ENCODE peak calls at places on chromosomes 3 and 15, in seven cellular contexts. One of them, this sample, is unnamed.

GRCh38 chr15:84734794-84735479 is 13.5 kb upstream of the ZNF592 start:
- DNase-seq in Peyer's patch: peak
- DNase-seq in neural progenitor cell: peak
- DNase-seq in foreskin fibroblast: no peak
- DNase-seq in fibroblast of villous mesenchyme: peak
- DNase-seq in right atrium auricular region: no peak
- DNase-seq in heart right ventricle: no peak
- DNase-seq in this sample: no peak

GRCh38 chr3:187368251-187368733 is at the start of gene RTP4:
- DNase-seq in Peyer's patch: no peak
- DNase-seq in neural progenitor cell: no peak
- DNase-seq in foreskin fibroblast: peak
- DNase-seq in fibroblast of villous mesenchyme: peak
- DNase-seq in right atrium auricular region: no peak
- DNase-seq in heart right ventricle: no peak
- DNase-seq in this sample: no peak

GRCh38 chr15:39699531-39700110 is 83.0 kb downstream of the FSIP1 start:
- DNase-seq in Peyer's patch: no peak
- DNase-seq in neural progenitor cell: no peak
- DNase-seq in foreskin fibroblast: no peak
- DNase-seq in fibroblast of villous mesenchyme: no peak
- DNase-seq in right atrium auricular region: no peak
- DNase-seq in heart right ventricle: no peak
- DNase-seq in this sample: no peak

GRCh38 chr15:72288796-72289596 is 16.6 kb upstream of the PARP6 start:
- DNase-seq in Peyer's patch: no peak
- DNase-seq in neural progenitor cell: no peak
- DNase-seq in foreskin fibroblast: no peak
- DNase-seq in fibroblast of villous mesenchyme: no peak
- DNase-seq in right atrium auricular region: no peak
- DNase-seq in heart right ventricle: no peak
- DNase-seq in this sample: no peak

GRCh38 chr3:86929046-86929445 is 61.9 kb downstream of the VGLL3 start:
- DNase-seq in Peyer's patch: no peak
- DNase-seq in neural progenitor cell: no peak
- DNase-seq in foreskin fibroblast: peak
- DNase-seq in fibroblast of villous mesenchyme: no peak
- DNase-seq in right atrium auricular region: no peak
- DNase-seq in heart right ventricle: no peak
- DNase-seq in this sample: no peak

GRCh38 chr3:32278714-32279113 is 40.2 kb downstream of the CMTM8 start:
- DNase-seq in Peyer's patch: no peak
- DNase-seq in neural progenitor cell: no peak
- DNase-seq in foreskin fibroblast: peak
- DNase-seq in fibroblast of villous mesenchyme: no peak
- DNase-seq in right atrium auricular region: no peak
- DNase-seq in heart right ventricle: no peak
- DNase-seq in this sample: no peak

GRCh38 chr3:150293401-150294001 is 114.6 kb upstream of the TSC22D2 start:
- DNase-seq in Peyer's patch: no peak
- DNase-seq in neural progenitor cell: no peak
- DNase-seq in foreskin fibroblast: peak
- DNase-seq in fibroblast of villous mesenchyme: peak
- DNase-seq in right atrium auricular region: no peak
- DNase-seq in heart right ventricle: no peak
- DNase-seq in this sample: peak

GRCh38 chr15:77143191-77143590 is 72.3 kb upstream of the TSPAN3 start:
- DNase-seq in Peyer's patch: no peak
- DNase-seq in neural progenitor cell: no peak
- DNase-seq in foreskin fibroblast: no peak
- DNase-seq in fibroblast of villous mesenchyme: no peak
- DNase-seq in right atrium auricular region: no peak
- DNase-seq in heart right ventricle: no peak
- DNase-seq in this sample: no peak

GRCh38 chr3:54986294-54986693 is 58.4 kb upstream of the LRTM1 start:
- DNase-seq in Peyer's patch: no peak
- DNase-seq in neural progenitor cell: no peak
- DNase-seq in foreskin fibroblast: no peak
- DNase-seq in fibroblast of villous mesenchyme: no peak
- DNase-seq in right atrium auricular region: no peak
- DNase-seq in heart right ventricle: no peak
- DNase-seq in this sample: no peak

GRCh38 chr15:63339836-63340235 is 41.8 kb downstream of the CA12 start:
- DNase-seq in Peyer's patch: no peak
- DNase-seq in neural progenitor cell: no peak
- DNase-seq in foreskin fibroblast: no peak
- DNase-seq in fibroblast of villous mesenchyme: no peak
- DNase-seq in right atrium auricular region: no peak
- DNase-seq in heart right ventricle: no peak
- DNase-seq in this sample: no peak

GRCh38 chr15:71725215-71725955 is 85.0 kb upstream of the NR2E3 start:
- DNase-seq in Peyer's patch: no peak
- DNase-seq in neural progenitor cell: no peak
- DNase-seq in foreskin fibroblast: peak
- DNase-seq in fibroblast of villous mesenchyme: peak
- DNase-seq in right atrium auricular region: no peak
- DNase-seq in heart right ventricle: no peak
- DNase-seq in this sample: no peak

GRCh38 chr15:34064443-34064842 is 25.4 kb upstream of the AVEN start:
- DNase-seq in Peyer's patch: no peak
- DNase-seq in neural progenitor cell: no peak
- DNase-seq in foreskin fibroblast: no peak
- DNase-seq in fibroblast of villous mesenchyme: no peak
- DNase-seq in right atrium auricular region: no peak
- DNase-seq in heart right ventricle: no peak
- DNase-seq in this sample: no peak

GRCh38 chr15:61518191-61518950 is 289.3 kb upstream of the RORA start:
- DNase-seq in Peyer's patch: no peak
- DNase-seq in neural progenitor cell: peak
- DNase-seq in foreskin fibroblast: no peak
- DNase-seq in fibroblast of villous mesenchyme: peak
- DNase-seq in right atrium auricular region: no peak
- DNase-seq in heart right ventricle: no peak
- DNase-seq in this sample: no peak

GRCh38 chr3:12759097-12759679 is at the start of gene TMEM40:
- DNase-seq in Peyer's patch: no peak
- DNase-seq in neural progenitor cell: no peak
- DNase-seq in foreskin fibroblast: no peak
- DNase-seq in fibroblast of villous mesenchyme: no peak
- DNase-seq in right atrium auricular region: no peak
- DNase-seq in heart right ventricle: no peak
- DNase-seq in this sample: no peak

GRCh38 chr15:99956820-99957641 is 223.8 kb upstream of the LYSMD4 start:
- DNase-seq in Peyer's patch: no peak
- DNase-seq in neural progenitor cell: no peak
- DNase-seq in foreskin fibroblast: no peak
- DNase-seq in fibroblast of villous mesenchyme: no peak
- DNase-seq in right atrium auricular region: peak
- DNase-seq in heart right ventricle: no peak
- DNase-seq in this sample: no peak

GRCh38 chr3:107222927-107223326 is 154.3 kb upstream of the CCDC54 start:
- DNase-seq in Peyer's patch: no peak
- DNase-seq in neural progenitor cell: no peak
- DNase-seq in foreskin fibroblast: peak
- DNase-seq in fibroblast of villous mesenchyme: peak
- DNase-seq in right atrium auricular region: no peak
- DNase-seq in heart right ventricle: no peak
- DNase-seq in this sample: peak

GRCh38 chr3:50675179-50676030 is 678 bp downstream of the DOCK3 start:
- DNase-seq in Peyer's patch: peak
- DNase-seq in neural progenitor cell: peak
- DNase-seq in foreskin fibroblast: no peak
- DNase-seq in fibroblast of villous mesenchyme: no peak
- DNase-seq in right atrium auricular region: peak
- DNase-seq in heart right ventricle: peak
- DNase-seq in this sample: no peak

GRCh38 chr15:68658151-68658550 is 79.4 kb downstream of the CORO2B start:
- DNase-seq in Peyer's patch: no peak
- DNase-seq in neural progenitor cell: no peak
- DNase-seq in foreskin fibroblast: no peak
- DNase-seq in fibroblast of villous mesenchyme: no peak
- DNase-seq in right atrium auricular region: no peak
- DNase-seq in heart right ventricle: peak
- DNase-seq in this sample: no peak

GRCh38 chr3:11944052-11944673 is 60.0 kb upstream of the SYN2 start:
- DNase-seq in Peyer's patch: no peak
- DNase-seq in neural progenitor cell: peak
- DNase-seq in foreskin fibroblast: peak
- DNase-seq in fibroblast of villous mesenchyme: peak
- DNase-seq in right atrium auricular region: no peak
- DNase-seq in heart right ventricle: no peak
- DNase-seq in this sample: no peak

GRCh38 chr3:122774564-122774963 is 19.1 kb downstream of the HSPBAP1 start:
- DNase-seq in Peyer's patch: no peak
- DNase-seq in neural progenitor cell: no peak
- DNase-seq in foreskin fibroblast: peak
- DNase-seq in fibroblast of villous mesenchyme: peak
- DNase-seq in right atrium auricular region: no peak
- DNase-seq in heart right ventricle: no peak
- DNase-seq in this sample: no peak
- TF ChIP-seq CTCF in Peyer's patch: no peak
- TF ChIP-seq CTCF in neural progenitor cell: peak
- TF ChIP-seq CTCF in foreskin fibroblast: peak
- TF ChIP-seq CTCF in fibroblast of villous mesenchyme: no peak
- TF ChIP-seq CTCF in right atrium auricular region: no peak
- TF ChIP-seq CTCF in heart right ventricle: no peak
- TF ChIP-seq CTCF in this sample: no peak

GRCh38 chr3:101852983-101853382 is 3.7 kb downstream of the NFKBIZ start:
- DNase-seq in Peyer's patch: no peak
- DNase-seq in neural progenitor cell: no peak
- DNase-seq in foreskin fibroblast: no peak
- DNase-seq in fibroblast of villous mesenchyme: no peak
- DNase-seq in right atrium auricular region: no peak
- DNase-seq in heart right ventricle: no peak
- DNase-seq in this sample: no peak

GRCh38 chr3:101853971-101854370 is 4.7 kb downstream of the NFKBIZ start:
- DNase-seq in Peyer's patch: no peak
- DNase-seq in neural progenitor cell: no peak
- DNase-seq in foreskin fibroblast: no peak
- DNase-seq in fibroblast of villous mesenchyme: no peak
- DNase-seq in right atrium auricular region: no peak
- DNase-seq in heart right ventricle: no peak
- DNase-seq in this sample: no peak

GRCh38 chr3:101852315-101852714 is 3.0 kb downstream of the NFKBIZ start:
- DNase-seq in Peyer's patch: no peak
- DNase-seq in neural progenitor cell: no peak
- DNase-seq in foreskin fibroblast: no peak
- DNase-seq in fibroblast of villous mesenchyme: no peak
- DNase-seq in right atrium auricular region: no peak
- DNase-seq in heart right ventricle: no peak
- DNase-seq in this sample: no peak

GRCh38 chr3:101854608-101855304 is 5.4 kb downstream of the NFKBIZ start:
- DNase-seq in Peyer's patch: no peak
- DNase-seq in neural progenitor cell: no peak
- DNase-seq in foreskin fibroblast: no peak
- DNase-seq in fibroblast of villous mesenchyme: no peak
- DNase-seq in right atrium auricular region: no peak
- DNase-seq in heart right ventricle: no peak
- DNase-seq in this sample: no peak

GRCh38 chr3:101853465-101853864 is 4.2 kb downstream of the NFKBIZ start:
- DNase-seq in Peyer's patch: no peak
- DNase-seq in neural progenitor cell: no peak
- DNase-seq in foreskin fibroblast: no peak
- DNase-seq in fibroblast of villous mesenchyme: no peak
- DNase-seq in right atrium auricular region: no peak
- DNase-seq in heart right ventricle: no peak
- DNase-seq in this sample: no peak
- H3K4me3 ChIP-seq in Peyer's patch: no peak
- H3K4me3 ChIP-seq in neural progenitor cell: no peak
- H3K4me3 ChIP-seq in foreskin fibroblast: no peak
- H3K4me3 ChIP-seq in fibroblast of villous mesenchyme: peak
- H3K4me3 ChIP-seq in right atrium auricular region: peak
- H3K4me3 ChIP-seq in heart right ventricle: no peak
- H3K4me3 ChIP-seq in this sample: no peak

GRCh38 chr3:163785693-163786092 is 1292.6 kb downstream of the SI start:
- DNase-seq in Peyer's patch: no peak
- DNase-seq in neural progenitor cell: peak
- DNase-seq in foreskin fibroblast: no peak
- DNase-seq in fibroblast of villous mesenchyme: no peak
- DNase-seq in right atrium auricular region: no peak
- DNase-seq in heart right ventricle: no peak
- DNase-seq in this sample: no peak
- TF ChIP-seq CTCF in Peyer's patch: no peak
- TF ChIP-seq CTCF in neural progenitor cell: peak
- TF ChIP-seq CTCF in foreskin fibroblast: no peak
- TF ChIP-seq CTCF in fibroblast of villous mesenchyme: no peak
- TF ChIP-seq CTCF in right atrium auricular region: no peak
- TF ChIP-seq CTCF in heart right ventricle: no peak
- TF ChIP-seq CTCF in this sample: no peak

GRCh38 chr3:126267169-126267975 is 87.0 kb upstream of the ALDH1L1 start:
- DNase-seq in Peyer's patch: no peak
- DNase-seq in neural progenitor cell: peak
- DNase-seq in foreskin fibroblast: peak
- DNase-seq in fibroblast of villous mesenchyme: peak
- DNase-seq in right atrium auricular region: peak
- DNase-seq in heart right ventricle: peak
- DNase-seq in this sample: peak
- H3K4me3 ChIP-seq in Peyer's patch: no peak
- H3K4me3 ChIP-seq in neural progenitor cell: peak
- H3K4me3 ChIP-seq in foreskin fibroblast: peak
- H3K4me3 ChIP-seq in fibroblast of villous mesenchyme: peak
- H3K4me3 ChIP-seq in right atrium auricular region: peak
- H3K4me3 ChIP-seq in heart right ventricle: peak
- H3K4me3 ChIP-seq in this sample: peak

GRCh38 chr3:179837374-179837773 is 184.5 kb downstream of the USP13 start:
- DNase-seq in Peyer's patch: no peak
- DNase-seq in neural progenitor cell: no peak
- DNase-seq in foreskin fibroblast: no peak
- DNase-seq in fibroblast of villous mesenchyme: peak
- DNase-seq in right atrium auricular region: no peak
- DNase-seq in heart right ventricle: no peak
- DNase-seq in this sample: no peak
- TF ChIP-seq CTCF in Peyer's patch: no peak
- TF ChIP-seq CTCF in neural progenitor cell: peak
- TF ChIP-seq CTCF in foreskin fibroblast: no peak
- TF ChIP-seq CTCF in fibroblast of villous mesenchyme: peak
- TF ChIP-seq CTCF in right atrium auricular region: no peak
- TF ChIP-seq CTCF in heart right ventricle: no peak
- TF ChIP-seq CTCF in this sample: peak

GRCh38 chr3:43996379-43997301 is 245.0 kb upstream of the TOPAZ1 start:
- DNase-seq in Peyer's patch: peak
- DNase-seq in neural progenitor cell: peak
- DNase-seq in foreskin fibroblast: peak
- DNase-seq in fibroblast of villous mesenchyme: no peak
- DNase-seq in right atrium auricular region: no peak
- DNase-seq in heart right ventricle: no peak
- DNase-seq in this sample: no peak

GRCh38 chr3:43997788-43998373 is 243.8 kb upstream of the TOPAZ1 start:
- DNase-seq in Peyer's patch: no peak
- DNase-seq in neural progenitor cell: peak
- DNase-seq in foreskin fibroblast: no peak
- DNase-seq in fibroblast of villous mesenchyme: no peak
- DNase-seq in right atrium auricular region: no peak
- DNase-seq in heart right ventricle: no peak
- DNase-seq in this sample: no peak

GRCh38 chr3:43994594-43995077 is 247.1 kb upstream of the TOPAZ1 start:
- DNase-seq in Peyer's patch: no peak
- DNase-seq in neural progenitor cell: peak
- DNase-seq in foreskin fibroblast: no peak
- DNase-seq in fibroblast of villous mesenchyme: no peak
- DNase-seq in right atrium auricular region: no peak
- DNase-seq in heart right ventricle: no peak
- DNase-seq in this sample: no peak

GRCh38 chr3:43995929-43996378 is 245.7 kb upstream of the TOPAZ1 start:
- DNase-seq in Peyer's patch: no peak
- DNase-seq in neural progenitor cell: peak
- DNase-seq in foreskin fibroblast: no peak
- DNase-seq in fibroblast of villous mesenchyme: no peak
- DNase-seq in right atrium auricular region: no peak
- DNase-seq in heart right ventricle: no peak
- DNase-seq in this sample: no peak

GRCh38 chr3:43995078-43995928 is 246.4 kb upstream of the TOPAZ1 start:
- DNase-seq in Peyer's patch: peak
- DNase-seq in neural progenitor cell: peak
- DNase-seq in foreskin fibroblast: no peak
- DNase-seq in fibroblast of villous mesenchyme: no peak
- DNase-seq in right atrium auricular region: no peak
- DNase-seq in heart right ventricle: no peak
- DNase-seq in this sample: no peak
- H3K4me3 ChIP-seq in Peyer's patch: peak
- H3K4me3 ChIP-seq in neural progenitor cell: peak
- H3K4me3 ChIP-seq in foreskin fibroblast: peak
- H3K4me3 ChIP-seq in fibroblast of villous mesenchyme: no peak
- H3K4me3 ChIP-seq in right atrium auricular region: peak
- H3K4me3 ChIP-seq in heart right ventricle: peak
- H3K4me3 ChIP-seq in this sample: peak